ENCODE peak calls at places on chromosomes 11 and 22, in six cellular contexts. One of them, this sample, is unnamed.

GRCh38 chr22:29695129-29695926 is 24.5 kb upstream of the CABP7 start:
- DNase-seq in breast epithelium: peak; percentile 76
- DNase-seq in MM.1S: no peak
- DNase-seq in MCF 10A: no peak
- DNase-seq in left lung: peak; percentile 76
- DNase-seq in HFFc6: no peak
- DNase-seq in this sample: no peak

GRCh38 chr11:2129323-2129698 is 9.9 kb downstream of the IGF2 start:
- DNase-seq in breast epithelium: no peak
- DNase-seq in MM.1S: no peak
- DNase-seq in MCF 10A: no peak
- DNase-seq in left lung: peak; percentile 53
- DNase-seq in HFFc6: no peak
- DNase-seq in this sample: no peak

GRCh38 chr11:124779568-124779967 is 17.5 kb upstream of the ESAM start:
- DNase-seq in breast epithelium: no peak
- DNase-seq in MM.1S: no peak
- DNase-seq in MCF 10A: no peak
- DNase-seq in left lung: no peak
- DNase-seq in HFFc6: no peak
- DNase-seq in this sample: no peak

GRCh38 chr11:114909866-114910265 is 231.5 kb downstream of the NXPE2 start:
- DNase-seq in breast epithelium: no peak
- DNase-seq in MM.1S: no peak
- DNase-seq in MCF 10A: no peak
- DNase-seq in left lung: no peak
- DNase-seq in HFFc6: no peak
- DNase-seq in this sample: no peak

GRCh38 chr11:82927264-82927880 is 25.8 kb downstream of the DDIAS start:
- DNase-seq in breast epithelium: no peak
- DNase-seq in MM.1S: peak; percentile 75
- DNase-seq in MCF 10A: peak; percentile 73
- DNase-seq in left lung: no peak
- DNase-seq in HFFc6: peak; percentile 54
- DNase-seq in this sample: no peak

GRCh38 chr11:111069076-111069475 is 176.4 kb upstream of the POU2AF2 start:
- DNase-seq in breast epithelium: no peak
- DNase-seq in MM.1S: no peak
- DNase-seq in MCF 10A: peak; percentile 3
- DNase-seq in left lung: no peak
- DNase-seq in HFFc6: peak; percentile 32
- DNase-seq in this sample: peak; percentile 63

GRCh38 chr22:29481265-29482000 is 1.4 kb downstream of the NEFH start:
- DNase-seq in breast epithelium: no peak
- DNase-seq in MM.1S: no peak
- DNase-seq in MCF 10A: peak; percentile 13
- DNase-seq in left lung: no peak
- DNase-seq in HFFc6: no peak
- DNase-seq in this sample: no peak

GRCh38 chr22:30241576-30242371 is 4.8 kb downstream of the LIF start:
- DNase-seq in breast epithelium: no peak
- DNase-seq in MM.1S: no peak
- DNase-seq in MCF 10A: no peak
- DNase-seq in left lung: peak; percentile 71
- DNase-seq in HFFc6: no peak
- DNase-seq in this sample: no peak

GRCh38 chr22:27874756-27875155 is 44.3 kb downstream of the PITPNB start:
- DNase-seq in breast epithelium: no peak
- DNase-seq in MM.1S: no peak
- DNase-seq in MCF 10A: no peak
- DNase-seq in left lung: no peak
- DNase-seq in HFFc6: no peak
- DNase-seq in this sample: no peak

GRCh38 chr22:17952273-17952801 is 72.0 kb downstream of the MICAL3 start:
- DNase-seq in breast epithelium: no peak
- DNase-seq in MM.1S: no peak
- DNase-seq in MCF 10A: no peak
- DNase-seq in left lung: no peak
- DNase-seq in HFFc6: no peak
- DNase-seq in this sample: no peak

GRCh38 chr22:42313804-42314581 is 43.5 kb upstream of the TCF20 start:
- DNase-seq in breast epithelium: peak; percentile 65
- DNase-seq in MM.1S: peak; percentile 15
- DNase-seq in MCF 10A: peak; percentile 97
- DNase-seq in left lung: no peak
- DNase-seq in HFFc6: no peak
- DNase-seq in this sample: no peak

GRCh38 chr11:35491231-35491871 is 34.1 kb downstream of the PAMR1 start:
- DNase-seq in breast epithelium: no peak
- DNase-seq in MM.1S: no peak
- DNase-seq in MCF 10A: no peak
- DNase-seq in left lung: no peak
- DNase-seq in HFFc6: peak; percentile 91
- DNase-seq in this sample: no peak

GRCh38 chr22:49616356-49617231 is 211.1 kb downstream of the BRD1 start:
- DNase-seq in breast epithelium: no peak
- DNase-seq in MM.1S: no peak
- DNase-seq in MCF 10A: no peak
- DNase-seq in left lung: peak; percentile 65
- DNase-seq in HFFc6: no peak
- DNase-seq in this sample: peak; percentile 39

GRCh38 chr11:9264381-9265210 is 554 bp downstream of the DENND5A start:
- DNase-seq in breast epithelium: peak; percentile 43
- DNase-seq in MM.1S: no peak
- DNase-seq in MCF 10A: peak; percentile 68
- DNase-seq in left lung: peak; percentile 89
- DNase-seq in HFFc6: peak; percentile 67
- DNase-seq in this sample: peak; percentile 96

GRCh38 chr11:35663408-35663702 is 780 bp downstream of the TRIM44 start:
- DNase-seq in breast epithelium: no peak
- DNase-seq in MM.1S: no peak
- DNase-seq in MCF 10A: no peak
- DNase-seq in left lung: no peak
- DNase-seq in HFFc6: no peak
- DNase-seq in this sample: no peak

GRCh38 chr11:82250047-82250446 is 483.6 kb downstream of the FAM181B start:
- DNase-seq in breast epithelium: no peak
- DNase-seq in MM.1S: no peak
- DNase-seq in MCF 10A: no peak
- DNase-seq in left lung: no peak
- DNase-seq in HFFc6: no peak
- DNase-seq in this sample: no peak

GRCh38 chr22:46507451-46508390 is 29.7 kb downstream of the CELSR1 start:
- DNase-seq in breast epithelium: no peak
- DNase-seq in MM.1S: no peak
- DNase-seq in MCF 10A: no peak
- DNase-seq in left lung: no peak
- DNase-seq in HFFc6: no peak
- DNase-seq in this sample: no peak

GRCh38 chr11:94449437-94449836 is 44.2 kb downstream of the MRE11 start:
- DNase-seq in breast epithelium: no peak
- DNase-seq in MM.1S: no peak
- DNase-seq in MCF 10A: peak; percentile 91
- DNase-seq in left lung: no peak
- DNase-seq in HFFc6: peak; percentile 85
- DNase-seq in this sample: no peak

GRCh38 chr11:115808351-115808940 is 304.2 kb upstream of the CADM1 start:
- DNase-seq in breast epithelium: no peak
- DNase-seq in MM.1S: no peak
- DNase-seq in MCF 10A: no peak
- DNase-seq in left lung: no peak
- DNase-seq in HFFc6: no peak
- DNase-seq in this sample: no peak

GRCh38 chr11:61922539-61922938 is 5.2 kb upstream of the RAB3IL1 start:
- DNase-seq in breast epithelium: peak; percentile 59
- DNase-seq in MM.1S: no peak
- DNase-seq in MCF 10A: no peak
- DNase-seq in left lung: no peak
- DNase-seq in HFFc6: peak; percentile 47
- DNase-seq in this sample: no peak

GRCh38 chr11:134063991-134064747 is 4.7 kb upstream of the JAM3 start:
- DNase-seq in breast epithelium: no peak
- DNase-seq in MM.1S: no peak
- DNase-seq in MCF 10A: no peak
- DNase-seq in left lung: no peak
- DNase-seq in HFFc6: no peak
- DNase-seq in this sample: no peak

GRCh38 chr11:66495401-66495844 is 15.0 kb upstream of the BBS1 start:
- DNase-seq in breast epithelium: no peak
- DNase-seq in MM.1S: no peak
- DNase-seq in MCF 10A: peak; percentile 6
- DNase-seq in left lung: no peak
- DNase-seq in HFFc6: no peak
- DNase-seq in this sample: no peak

GRCh38 chr11:126893796-126894195 is 106.8 kb downstream of the KIRREL3 start:
- DNase-seq in breast epithelium: no peak
- DNase-seq in MM.1S: no peak
- DNase-seq in MCF 10A: no peak
- DNase-seq in left lung: no peak
- DNase-seq in HFFc6: no peak
- DNase-seq in this sample: no peak

GRCh38 chr11:16356057-16356750 is at the start of gene SOX6:
- DNase-seq in breast epithelium: no peak
- DNase-seq in MM.1S: no peak
- DNase-seq in MCF 10A: no peak
- DNase-seq in left lung: no peak
- DNase-seq in HFFc6: peak; percentile 45
- DNase-seq in this sample: no peak

GRCh38 chr11:32255876-32256275 is 165.0 kb downstream of the RCN1 start:
- DNase-seq in breast epithelium: no peak
- DNase-seq in MM.1S: no peak
- DNase-seq in MCF 10A: no peak
- DNase-seq in left lung: no peak
- DNase-seq in HFFc6: no peak
- DNase-seq in this sample: no peak

GRCh38 chr22:28799125-28799833 is 1.1 kb downstream of the XBP1 start:
- DNase-seq in breast epithelium: peak; percentile 71
- DNase-seq in MM.1S: peak; percentile 53
- DNase-seq in MCF 10A: peak; percentile 97
- DNase-seq in left lung: no peak
- DNase-seq in HFFc6: peak; percentile 89
- DNase-seq in this sample: peak; percentile 87

GRCh38 chr11:67302571-67303131 is 679 bp upstream of the SSH3 start:
- DNase-seq in breast epithelium: no peak
- DNase-seq in MM.1S: no peak
- DNase-seq in MCF 10A: peak; percentile 66
- DNase-seq in left lung: peak; percentile 91
- DNase-seq in HFFc6: no peak
- DNase-seq in this sample: peak; percentile 67

GRCh38 chr11:12606597-12606996 is 67.6 kb upstream of the TEAD1 start:
- DNase-seq in breast epithelium: no peak
- DNase-seq in MM.1S: no peak
- DNase-seq in MCF 10A: no peak
- DNase-seq in left lung: no peak
- DNase-seq in HFFc6: peak; percentile 81
- DNase-seq in this sample: no peak

GRCh38 chr11:27187075-27187847 is 146.6 kb downstream of the BBOX1 start:
- DNase-seq in breast epithelium: no peak
- DNase-seq in MM.1S: no peak
- DNase-seq in MCF 10A: no peak
- DNase-seq in left lung: no peak
- DNase-seq in HFFc6: no peak
- DNase-seq in this sample: no peak

DNA sequence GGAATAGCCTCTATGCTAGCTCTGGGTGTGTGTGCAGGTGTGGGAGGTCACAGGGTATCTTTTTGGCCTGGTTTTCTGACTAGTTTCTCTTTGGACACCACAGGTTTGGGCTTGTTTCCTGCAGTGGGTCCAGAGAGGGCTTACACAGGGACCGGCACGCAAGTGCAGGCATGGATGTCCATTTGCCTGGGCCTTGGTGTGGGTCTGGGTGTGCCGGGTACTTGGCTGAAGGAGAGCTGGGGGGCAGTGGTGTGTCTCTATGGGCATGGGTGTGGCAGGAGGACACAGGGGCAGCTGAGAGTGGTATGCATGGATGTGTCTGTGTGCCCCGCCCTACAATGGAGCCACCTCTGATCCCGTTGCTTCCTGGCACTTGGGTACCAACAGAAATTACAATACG is 7.5 kb upstream of the KCNJ11 start:
- DNase-seq in breast epithelium: no peak
- DNase-seq in MM.1S: no peak
- DNase-seq in MCF 10A: no peak
- DNase-seq in left lung: no peak
- DNase-seq in HFFc6: no peak
- DNase-seq in this sample: no peak
- TF ChIP-seq CTCF in breast epithelium: no peak
- TF ChIP-seq CTCF in MM.1S: no peak
- TF ChIP-seq CTCF in MCF 10A: no peak
- TF ChIP-seq CTCF in left lung: no peak
- TF ChIP-seq CTCF in HFFc6: no peak
- TF ChIP-seq CTCF in this sample: no peak

DNA sequence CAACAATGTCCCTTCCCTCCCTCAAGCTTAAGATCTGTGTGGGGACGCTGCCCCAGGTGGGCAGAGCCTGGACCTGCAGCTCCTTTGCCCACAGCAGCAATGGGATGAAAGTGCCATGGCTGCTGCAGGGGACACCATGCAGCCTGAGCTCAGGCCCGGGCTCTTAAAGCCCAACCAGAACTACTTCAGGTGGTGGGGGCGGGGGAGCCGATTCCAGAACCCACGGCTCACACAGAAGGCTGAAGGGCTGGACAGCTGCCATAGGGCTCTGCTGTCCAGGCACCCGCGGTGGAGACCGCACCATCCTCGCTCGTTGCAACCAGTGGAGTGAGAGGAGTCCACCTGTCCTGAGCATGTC is 12.5 kb downstream of the CHID1 start:
- DNase-seq in breast epithelium: no peak
- DNase-seq in MM.1S: no peak
- DNase-seq in MCF 10A: peak; percentile 22
- DNase-seq in left lung: no peak
- DNase-seq in HFFc6: no peak
- DNase-seq in this sample: no peak
- TF ChIP-seq CTCF in breast epithelium: no peak
- TF ChIP-seq CTCF in MM.1S: peak; percentile 14
- TF ChIP-seq CTCF in MCF 10A: peak; percentile 40
- TF ChIP-seq CTCF in left lung: no peak
- TF ChIP-seq CTCF in HFFc6: peak; percentile 35
- TF ChIP-seq CTCF in this sample: no peak

GRCh38 chr11:72454791-72455190 is 20.5 kb upstream of the CLPB start:
- DNase-seq in breast epithelium: no peak
- DNase-seq in MM.1S: no peak
- DNase-seq in MCF 10A: no peak
- DNase-seq in left lung: no peak
- DNase-seq in HFFc6: no peak
- DNase-seq in this sample: no peak
- TF ChIP-seq CTCF in breast epithelium: no peak
- TF ChIP-seq CTCF in MM.1S: no peak
- TF ChIP-seq CTCF in MCF 10A: no peak
- TF ChIP-seq CTCF in left lung: no peak
- TF ChIP-seq CTCF in HFFc6: peak; percentile 42
- TF ChIP-seq CTCF in this sample: no peak

DNA sequence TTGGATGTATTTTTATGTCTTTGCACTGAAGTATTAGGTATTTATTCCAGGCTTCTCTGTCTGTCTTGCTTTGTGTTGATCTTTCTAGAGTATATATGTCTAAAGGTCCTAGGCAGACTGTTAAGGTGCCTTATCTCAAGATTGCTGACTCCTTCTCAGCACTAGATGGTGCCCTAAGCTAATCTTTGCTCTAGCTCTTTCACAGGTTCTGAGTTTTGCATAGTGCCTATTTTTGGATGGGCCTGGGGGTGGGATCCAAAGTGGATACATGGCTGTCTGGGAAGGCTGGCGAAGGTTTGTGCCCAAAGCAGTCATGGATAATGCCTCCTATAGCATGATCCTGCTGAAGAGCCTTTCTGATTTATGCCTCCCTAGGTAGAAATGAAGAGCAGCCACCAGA is 154.9 kb downstream of the TRPC6 start:
- DNase-seq in breast epithelium: no peak
- DNase-seq in MM.1S: peak; percentile 52
- DNase-seq in MCF 10A: peak; percentile 57
- DNase-seq in left lung: no peak
- DNase-seq in HFFc6: peak; percentile 13
- DNase-seq in this sample: no peak
- TF ChIP-seq CTCF in breast epithelium: no peak
- TF ChIP-seq CTCF in MM.1S: peak; percentile 71
- TF ChIP-seq CTCF in MCF 10A: peak; percentile 47
- TF ChIP-seq CTCF in left lung: no peak
- TF ChIP-seq CTCF in HFFc6: peak; percentile 56
- TF ChIP-seq CTCF in this sample: no peak

This sample was measured in CD14-positive monocyte.